ENCODE peak calls at places on chromosomes 16 and 17, in five cellular contexts. X is K562, P is GM12878, M is H1, G is HepG2. V is an unnamed sample.
A peak's percentile ranks its signal among the peaks of the same experiment; 100 is the strongest.

GRCh38 chr16:89315791-89316581 is 98.5 kb downstream of the ZNF778 start:
- DNase-seq in M (no peak), G (peak; percentile 29), X (no peak), P (peak; percentile 44), V (no peak)

GRCh38 chr17:71760062-71760720 is 360.6 kb upstream of the SOX9 start:
- DNase-seq in G (no peak), X (no peak), M (no peak), P (no peak), V (no peak)

GRCh38 chr16:56871172-56871593 is 6.2 kb downstream of the SLC12A3 start:
- DNase-seq in X (no peak), P (peak; percentile 49), M (no peak), G (peak; percentile 31), V (no peak)

GRCh38 chr17:18967806-18968744 is 16.1 kb downstream of the SLC5A10 start:
- DNase-seq in M (no peak), P (no peak), G (no peak), X (peak; percentile 46), V (no peak)

GRCh38 chr17:17235212-17236174 is 1.5 kb downstream of the FLCN start:
- DNase-seq in M (no peak), G (peak; percentile 22), P (no peak), X (no peak), V (no peak)

GRCh38 chr17:3989156-3989886 is 25.1 kb upstream of the ATP2A3 start:
- DNase-seq in X (no peak), M (no peak), G (no peak), P (no peak), V (no peak)

GRCh38 chr17:9644910-9645751 is at the start of gene USP43:
- DNase-seq in X (peak; percentile 62), P (no peak), M (peak; percentile 83), G (peak; percentile 6), V (peak; percentile 32)

GRCh38 chr16:89615596-89616090 is 2.2 kb downstream of the DPEP1 start:
- DNase-seq in G (no peak), P (no peak), M (peak; percentile 92), X (peak; percentile 65), V (no peak)

GRCh38 chr17:33520404-33521032 is 227.4 kb upstream of the ASIC2 start:
- DNase-seq in G (peak; percentile 23), P (no peak), X (peak; percentile 82), M (peak; percentile 95), V (no peak)

GRCh38 chr16:68235882-68236803 is at the start of gene ESRP2:
- DNase-seq in P (no peak), M (peak; percentile 89), X (no peak), G (peak; percentile 80), V (peak; percentile 84)

GRCh38 chr16:19883296-19883951 is 1.2 kb downstream of the GPRC5B start:
- DNase-seq in M (peak; percentile 71), X (peak; percentile 56), P (no peak), G (no peak), V (no peak)

GRCh38 chr16:53789159-53789558 is 85.2 kb downstream of the FTO start:
- DNase-seq in X (no peak), G (no peak), P (no peak), M (no peak), V (no peak)

GRCh38 chr17:77247048-77247541 is 106.3 kb downstream of the SEC14L1 start:
- DNase-seq in M (peak; percentile 96), X (peak; percentile 93), G (peak; percentile 67), P (no peak), V (peak; percentile 60)
- H3K9ac ChIP-seq in M (no peak overlapping the region), X (peak overlapping the region; percentile 88), G (peak overlapping the region; percentile 47), P (no peak overlapping the region), V (peak overlapping the region; percentile 28)

DNA sequence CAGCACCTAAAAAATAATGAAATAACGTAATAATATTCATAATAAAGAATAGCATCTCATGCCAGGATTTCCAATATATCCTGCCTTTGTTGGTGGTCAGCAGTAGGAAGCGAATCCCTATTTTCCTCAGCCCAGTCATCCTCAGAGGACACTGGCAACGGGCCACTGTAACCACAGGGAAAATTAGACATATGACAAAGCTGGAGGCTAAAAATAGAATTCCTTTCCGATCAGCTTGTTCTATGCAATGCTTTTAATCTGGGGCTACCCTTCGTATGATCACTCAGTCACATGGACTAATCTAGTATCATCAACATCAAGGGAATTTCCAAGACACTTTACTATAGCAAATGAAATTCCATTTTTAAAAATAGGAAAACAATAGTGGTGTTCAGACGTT is 246.9 kb upstream of the KCNJ16 start:
- DNase-seq in P (no peak), M (no peak), X (no peak), G (no peak), V (no peak)
- TF ChIP-seq SRF in P (no peak), M (no peak), X (no peak), G (no peak), V (no peak)

GRCh38 chr17:50615818-50616217 is 18.9 kb upstream of the ABCC3 start:
- DNase-seq in X (no peak), M (no peak), G (no peak), P (no peak), V (no peak)
- H3K9ac ChIP-seq in X (no peak overlapping the region), M (no peak overlapping the region), G (no peak overlapping the region), P (no peak overlapping the region), V (no peak overlapping the region)

GRCh38 chr16:55701442-55702319 is 45.9 kb downstream of the SLC6A2 start:
- DNase-seq in X (peak; percentile 75), P (no peak), G (peak; percentile 73), M (peak; percentile 73), V (peak; percentile 46)
- TF ChIP-seq SRF in X (no peak), P (no peak), G (no peak), M (no peak), V (no peak)